ENCODE peak calls at places on chromosomes 2 and 18, in seven cellular contexts. F, E, W, O, C, N and J are unnamed samples.

GRCh38 chr2:43074592-43075053 is 151.8 kb downstream of the ZFP36L2 start:
- DNase-seq in F (no peak), E (no peak), W (no peak), O (no peak), C (no peak), N (no peak), J (no peak)

GRCh38 chr18:49565101-49565500 is 3.2 kb downstream of the LIPG start:
- DNase-seq in F (no peak), E (no peak), W (no peak), O (no peak), C (no peak), N (no peak), J (no peak)

GRCh38 chr2:31168291-31168690 is 30.1 kb upstream of the GALNT14 start:
- DNase-seq in F (peak), E (no peak), W (peak), O (no peak), C (no peak), N (no peak), J (no peak)

GRCh38 chr2:119478188-119479065 is 45.9 kb downstream of the SCTR start:
- DNase-seq in F (no peak), E (no peak), W (no peak), O (no peak), C (no peak), N (no peak), J (no peak)

GRCh38 chr2:174335605-174336402 is 1.1 kb downstream of the SP9 start:
- DNase-seq in F (peak), E (peak), W (peak), O (no peak), C (peak), N (no peak), J (no peak)

GRCh38 chr2:164917296-164917903 is 37.9 kb downstream of the SLC38A11 start:
- DNase-seq in F (peak), E (no peak), W (peak), O (no peak), C (peak), N (peak), J (peak)

GRCh38 chr2:48249631-48250473 is 280.1 kb upstream of the STON1 start:
- DNase-seq in F (no peak), E (no peak), W (peak), O (no peak), C (no peak), N (no peak), J (peak)

GRCh38 chr2:196987654-196988364 is 61.3 kb upstream of the PGAP1 start:
- DNase-seq in F (peak), E (no peak), W (peak), O (no peak), C (no peak), N (peak), J (peak)

GRCh38 chr2:181411105-181411849 is 45.9 kb upstream of the ITGA4 start:
- DNase-seq in F (no peak), E (no peak), W (peak), O (no peak), C (peak), N (no peak), J (no peak)

GRCh38 chr2:205885492-205886099 is 200.4 kb downstream of the INO80D start:
- DNase-seq in F (peak), E (peak), W (peak), O (peak), C (peak), N (peak), J (peak)

GRCh38 chr18:8777846-8778245 is 72.5 kb downstream of the MTCL1 start:
- DNase-seq in F (no peak), E (no peak), W (no peak), O (no peak), C (no peak), N (no peak), J (no peak)

GRCh38 chr18:29147944-29148343 is 971.0 kb upstream of the CDH2 start:
- DNase-seq in F (peak), E (no peak), W (peak), O (no peak), C (peak), N (peak), J (peak)

GRCh38 chr18:76491801-76492668 is 3.0 kb downstream of the ZNF516 start:
- DNase-seq in F (peak), E (peak), W (peak), O (peak), C (peak), N (peak), J (peak)

GRCh38 chr2:68917034-68917718 is 35.5 kb downstream of the GKN2 start:
- DNase-seq in F (no peak), E (no peak), W (no peak), O (no peak), C (no peak), N (no peak), J (no peak)

GRCh38 chr2:215652432-215652831 is 216.6 kb upstream of the FN1 start:
- DNase-seq in F (no peak), E (no peak), W (peak), O (no peak), C (no peak), N (no peak), J (peak)

GRCh38 chr2:227818569-227819397 is 5.1 kb downstream of the CCL20 start:
- DNase-seq in F (peak), E (no peak), W (peak), O (no peak), C (no peak), N (no peak), J (no peak)

GRCh38 chr2:152222975-152223638 is 47.5 kb upstream of the STAM2 start:
- DNase-seq in F (peak), E (no peak), W (peak), O (no peak), C (no peak), N (peak), J (peak)

GRCh38 chr2:85511008-85511895 is 27.7 kb upstream of the MAT2A start:
- DNase-seq in F (no peak), E (no peak), W (peak), O (no peak), C (no peak), N (peak), J (peak)

GRCh38 chr2:239696559-239697207 is 295.9 kb upstream of the HDAC4 start:
- DNase-seq in F (no peak), E (no peak), W (no peak), O (no peak), C (no peak), N (no peak), J (no peak)

GRCh38 chr2:177264539-177265385 is at the start of gene NFE2L2:
- DNase-seq in F (peak), E (peak), W (peak), O (peak), C (peak), N (peak), J (peak)

GRCh38 chr18:9441061-9441460 is 34.3 kb upstream of the RALBP1 start:
- DNase-seq in F (no peak), E (no peak), W (no peak), O (no peak), C (no peak), N (no peak), J (no peak)

GRCh38 chr2:68832161-68832869 is 38.9 kb downstream of the BMP10 start:
- DNase-seq in F (peak), E (peak), W (peak), O (no peak), C (no peak), N (peak), J (peak)

GRCh38 chr18:7808992-7809391 is 241.9 kb downstream of the PTPRM start:
- DNase-seq in F (no peak), E (no peak), W (no peak), O (no peak), C (no peak), N (no peak), J (no peak)

GRCh38 chr2:113341191-113341590 is 62.5 kb upstream of the PAX8 start:
- DNase-seq in F (no peak), E (no peak), W (no peak), O (no peak), C (no peak), N (no peak), J (no peak)

GRCh38 chr2:84830758-84831500 is 50.0 kb downstream of the TRABD2A start:
- DNase-seq in F (no peak), E (no peak), W (no peak), O (no peak), C (peak), N (no peak), J (no peak)

GRCh38 chr2:84847326-84848050 is 33.4 kb downstream of the TRABD2A start:
- DNase-seq in F (no peak), E (no peak), W (no peak), O (no peak), C (no peak), N (no peak), J (peak)

GRCh38 chr2:23445450-23445868 is 60.5 kb downstream of the KLHL29 start:
- DNase-seq in F (peak), E (no peak), W (peak), O (no peak), C (no peak), N (peak), J (peak)

GRCh38 chr2:142285480-142285879 is 154.7 kb upstream of the LRP1B start:
- DNase-seq in F (no peak), E (no peak), W (no peak), O (no peak), C (no peak), N (no peak), J (no peak)

GRCh38 chr2:25982273-25982967 is at the start of gene KIF3C:
- DNase-seq in F (peak), E (peak), W (peak), O (peak), C (peak), N (peak), J (peak)

GRCh38 chr2:31935370-31935769 is 75.4 kb downstream of the MEMO1 start:
- DNase-seq in F (no peak), E (no peak), W (no peak), O (no peak), C (no peak), N (no peak), J (no peak)

GRCh38 chr18:63974991-63975390 is 5.1 kb downstream of the SERPINB8 start:
- DNase-seq in F (peak), E (no peak), W (peak), O (no peak), C (no peak), N (peak), J (peak)

GRCh38 chr2:143282684-143283083 is 153.5 kb downstream of the ARHGAP15 start:
- DNase-seq in F (no peak), E (no peak), W (no peak), O (no peak), C (peak), N (peak), J (no peak)

GRCh38 chr2:237459741-237460174 is 27.3 kb upstream of the MLPH start:
- DNase-seq in F (peak), E (no peak), W (peak), O (no peak), C (no peak), N (peak), J (peak)

GRCh38 chr2:9660781-9661180 is 30.0 kb upstream of the YWHAQ start:
- DNase-seq in F (no peak), E (no peak), W (no peak), O (no peak), C (no peak), N (no peak), J (no peak)

GRCh38 chr2:181788883-181789555 is 102.5 kb upstream of the ITPRID2 start:
- DNase-seq in F (no peak), E (no peak), W (no peak), O (no peak), C (no peak), N (peak), J (no peak)

GRCh38 chr2:169513926-169514325 is 4.4 kb downstream of the KLHL41 start:
- DNase-seq in F (no peak), E (no peak), W (no peak), O (no peak), C (no peak), N (no peak), J (no peak)

GRCh38 chr2:95073856-95074662 is 47.5 kb downstream of the MRPS5 start:
- DNase-seq in F (no peak), E (peak), W (peak), O (no peak), C (no peak), N (no peak), J (no peak)

GRCh38 chr18:54775686-54776085 is 52.6 kb upstream of the RAB27B start:
- DNase-seq in F (peak), E (no peak), W (peak), O (no peak), C (no peak), N (peak), J (peak)